ENCODE peak calls at places on chromosomes 3 and 15, in nine cellular contexts. One of them, this sample, is unnamed.

GRCh38 chr3:171476532-171477102 is 16.4 kb upstream of the TNIK start:
- DNase-seq in T-helper 2 cell: no peak
- DNase-seq in HCEC 1CT: no peak
- DNase-seq in GM13977: no peak
- DNase-seq in activated gamma-delta T cell treated with Interleukin-2 at 50 U/mL for 16 hours: no peak
- DNase-seq in activated CD4-positive, alpha-beta T cell treated with anti-CD3 and anti-CD28 coated beads, Interleukin-2, amount 10 ng/mL, durations not matched to agents 7 days and 5 days: no peak
- DNase-seq in C1 segment of cervical spinal cord: no peak
- DNase-seq in hepatocyte: no peak
- DNase-seq in hypothalamus: no peak
- DNase-seq in this sample: no peak

GRCh38 chr3:142716102-142716501 is 7.7 kb upstream of the TRPC1 start:
- DNase-seq in activated CD4-positive, alpha-beta T cell treated with anti-CD3 and anti-CD28 coated beads, Interleukin-2, amount 10 ng/mL, durations not matched to agents 7 days and 5 days: no peak
- DNase-seq in hypothalamus: no peak
- DNase-seq in C1 segment of cervical spinal cord: no peak
- DNase-seq in GM13977: no peak
- DNase-seq in HCEC 1CT: no peak
- DNase-seq in hepatocyte: no peak
- DNase-seq in activated gamma-delta T cell treated with Interleukin-2 at 50 U/mL for 16 hours: no peak
- DNase-seq in T-helper 2 cell: no peak
- DNase-seq in this sample: no peak

GRCh38 chr3:67037615-67038014 is 39.5 kb downstream of the KBTBD8 start:
- DNase-seq in activated CD4-positive, alpha-beta T cell treated with anti-CD3 and anti-CD28 coated beads, Interleukin-2, amount 10 ng/mL, durations not matched to agents 7 days and 5 days: no peak
- DNase-seq in hypothalamus: no peak
- DNase-seq in GM13977: no peak
- DNase-seq in hepatocyte: no peak
- DNase-seq in activated gamma-delta T cell treated with Interleukin-2 at 50 U/mL for 16 hours: no peak
- DNase-seq in T-helper 2 cell: peak
- DNase-seq in C1 segment of cervical spinal cord: no peak
- DNase-seq in HCEC 1CT: peak
- DNase-seq in this sample: no peak

GRCh38 chr15:57861039-57861638 is 154.6 kb downstream of the POLR2M start:
- DNase-seq in HCEC 1CT: peak
- DNase-seq in C1 segment of cervical spinal cord: no peak
- DNase-seq in activated CD4-positive, alpha-beta T cell treated with anti-CD3 and anti-CD28 coated beads, Interleukin-2, amount 10 ng/mL, durations not matched to agents 7 days and 5 days: peak
- DNase-seq in hepatocyte: peak
- DNase-seq in hypothalamus: no peak
- DNase-seq in GM13977: peak
- DNase-seq in T-helper 2 cell: peak
- DNase-seq in activated gamma-delta T cell treated with Interleukin-2 at 50 U/mL for 16 hours: peak
- DNase-seq in this sample: peak

GRCh38 chr3:127706785-127707351 is 34.1 kb downstream of the ABTB1 start:
- DNase-seq in T-helper 2 cell: no peak
- DNase-seq in hypothalamus: no peak
- DNase-seq in GM13977: no peak
- DNase-seq in activated gamma-delta T cell treated with Interleukin-2 at 50 U/mL for 16 hours: no peak
- DNase-seq in activated CD4-positive, alpha-beta T cell treated with anti-CD3 and anti-CD28 coated beads, Interleukin-2, amount 10 ng/mL, durations not matched to agents 7 days and 5 days: no peak
- DNase-seq in hepatocyte: no peak
- DNase-seq in HCEC 1CT: no peak
- DNase-seq in C1 segment of cervical spinal cord: no peak
- DNase-seq in this sample: no peak

GRCh38 chr3:152272771-152273242 is 4.1 kb downstream of the MBNL1 start:
- DNase-seq in activated gamma-delta T cell treated with Interleukin-2 at 50 U/mL for 16 hours: no peak
- DNase-seq in HCEC 1CT: peak
- DNase-seq in GM13977: no peak
- DNase-seq in hepatocyte: no peak
- DNase-seq in hypothalamus: no peak
- DNase-seq in T-helper 2 cell: peak
- DNase-seq in C1 segment of cervical spinal cord: no peak
- DNase-seq in activated CD4-positive, alpha-beta T cell treated with anti-CD3 and anti-CD28 coated beads, Interleukin-2, amount 10 ng/mL, durations not matched to agents 7 days and 5 days: no peak
- DNase-seq in this sample: no peak

GRCh38 chr3:71128951-71129350 is 454.6 kb downstream of the FOXP1 start:
- DNase-seq in GM13977: no peak
- DNase-seq in activated CD4-positive, alpha-beta T cell treated with anti-CD3 and anti-CD28 coated beads, Interleukin-2, amount 10 ng/mL, durations not matched to agents 7 days and 5 days: no peak
- DNase-seq in T-helper 2 cell: no peak
- DNase-seq in C1 segment of cervical spinal cord: no peak
- DNase-seq in HCEC 1CT: no peak
- DNase-seq in activated gamma-delta T cell treated with Interleukin-2 at 50 U/mL for 16 hours: no peak
- DNase-seq in hepatocyte: no peak
- DNase-seq in hypothalamus: no peak
- DNase-seq in this sample: no peak

GRCh38 chr15:38226867-38227266 is 25.8 kb upstream of the SPRED1 start:
- DNase-seq in hypothalamus: peak
- DNase-seq in hepatocyte: peak
- DNase-seq in GM13977: no peak
- DNase-seq in C1 segment of cervical spinal cord: peak
- DNase-seq in activated CD4-positive, alpha-beta T cell treated with anti-CD3 and anti-CD28 coated beads, Interleukin-2, amount 10 ng/mL, durations not matched to agents 7 days and 5 days: no peak
- DNase-seq in T-helper 2 cell: no peak
- DNase-seq in HCEC 1CT: peak
- DNase-seq in activated gamma-delta T cell treated with Interleukin-2 at 50 U/mL for 16 hours: no peak
- DNase-seq in this sample: no peak

GRCh38 chr15:40474581-40474980 is 3.8 kb downstream of the CHST14 start:
- DNase-seq in activated CD4-positive, alpha-beta T cell treated with anti-CD3 and anti-CD28 coated beads, Interleukin-2, amount 10 ng/mL, durations not matched to agents 7 days and 5 days: no peak
- DNase-seq in C1 segment of cervical spinal cord: no peak
- DNase-seq in activated gamma-delta T cell treated with Interleukin-2 at 50 U/mL for 16 hours: no peak
- DNase-seq in HCEC 1CT: no peak
- DNase-seq in hypothalamus: no peak
- DNase-seq in hepatocyte: no peak
- DNase-seq in T-helper 2 cell: no peak
- DNase-seq in GM13977: no peak
- DNase-seq in this sample: no peak

GRCh38 chr3:187679638-187680396 is 9.6 kb upstream of the SST start:
- DNase-seq in HCEC 1CT: peak
- DNase-seq in C1 segment of cervical spinal cord: peak
- DNase-seq in hepatocyte: peak
- DNase-seq in hypothalamus: peak
- DNase-seq in T-helper 2 cell: peak
- DNase-seq in GM13977: peak
- DNase-seq in activated CD4-positive, alpha-beta T cell treated with anti-CD3 and anti-CD28 coated beads, Interleukin-2, amount 10 ng/mL, durations not matched to agents 7 days and 5 days: peak
- DNase-seq in activated gamma-delta T cell treated with Interleukin-2 at 50 U/mL for 16 hours: peak
- DNase-seq in this sample: peak

GRCh38 chr3:82875401-82875800 is 1114.0 kb upstream of the GBE1 start:
- DNase-seq in activated CD4-positive, alpha-beta T cell treated with anti-CD3 and anti-CD28 coated beads, Interleukin-2, amount 10 ng/mL, durations not matched to agents 7 days and 5 days: no peak
- DNase-seq in activated gamma-delta T cell treated with Interleukin-2 at 50 U/mL for 16 hours: no peak
- DNase-seq in HCEC 1CT: no peak
- DNase-seq in T-helper 2 cell: no peak
- DNase-seq in hypothalamus: no peak
- DNase-seq in hepatocyte: no peak
- DNase-seq in C1 segment of cervical spinal cord: no peak
- DNase-seq in GM13977: no peak
- DNase-seq in this sample: no peak

GRCh38 chr15:85730001-85730820 is 64.5 kb downstream of the KLHL25 start:
- DNase-seq in hypothalamus: no peak
- DNase-seq in hepatocyte: peak
- DNase-seq in activated gamma-delta T cell treated with Interleukin-2 at 50 U/mL for 16 hours: peak
- DNase-seq in GM13977: peak
- DNase-seq in C1 segment of cervical spinal cord: no peak
- DNase-seq in HCEC 1CT: peak
- DNase-seq in T-helper 2 cell: peak
- DNase-seq in activated CD4-positive, alpha-beta T cell treated with anti-CD3 and anti-CD28 coated beads, Interleukin-2, amount 10 ng/mL, durations not matched to agents 7 days and 5 days: peak
- DNase-seq in this sample: peak

GRCh38 chr3:12363397-12364195 is 74.7 kb downstream of the PPARG start:
- DNase-seq in GM13977: no peak
- DNase-seq in HCEC 1CT: no peak
- DNase-seq in T-helper 2 cell: no peak
- DNase-seq in activated gamma-delta T cell treated with Interleukin-2 at 50 U/mL for 16 hours: no peak
- DNase-seq in activated CD4-positive, alpha-beta T cell treated with anti-CD3 and anti-CD28 coated beads, Interleukin-2, amount 10 ng/mL, durations not matched to agents 7 days and 5 days: no peak
- DNase-seq in hepatocyte: no peak
- DNase-seq in hypothalamus: no peak
- DNase-seq in C1 segment of cervical spinal cord: no peak
- DNase-seq in this sample: no peak

GRCh38 chr3:128066111-128066510 is 13.9 kb downstream of the SEC61A1 start:
- DNase-seq in C1 segment of cervical spinal cord: no peak
- DNase-seq in HCEC 1CT: no peak
- DNase-seq in hypothalamus: no peak
- DNase-seq in T-helper 2 cell: no peak
- DNase-seq in activated CD4-positive, alpha-beta T cell treated with anti-CD3 and anti-CD28 coated beads, Interleukin-2, amount 10 ng/mL, durations not matched to agents 7 days and 5 days: no peak
- DNase-seq in activated gamma-delta T cell treated with Interleukin-2 at 50 U/mL for 16 hours: no peak
- DNase-seq in GM13977: no peak
- DNase-seq in hepatocyte: no peak
- DNase-seq in this sample: no peak

GRCh38 chr3:65914740-65915366 is 123.9 kb downstream of the MAGI1 start:
- DNase-seq in GM13977: no peak
- DNase-seq in hepatocyte: no peak
- DNase-seq in activated gamma-delta T cell treated with Interleukin-2 at 50 U/mL for 16 hours: no peak
- DNase-seq in T-helper 2 cell: no peak
- DNase-seq in activated CD4-positive, alpha-beta T cell treated with anti-CD3 and anti-CD28 coated beads, Interleukin-2, amount 10 ng/mL, durations not matched to agents 7 days and 5 days: no peak
- DNase-seq in hypothalamus: no peak
- DNase-seq in C1 segment of cervical spinal cord: no peak
- DNase-seq in HCEC 1CT: peak
- DNase-seq in this sample: no peak

GRCh38 chr15:70165811-70166284 is 68.1 kb upstream of the TLE3 start:
- DNase-seq in T-helper 2 cell: no peak
- DNase-seq in HCEC 1CT: no peak
- DNase-seq in hypothalamus: no peak
- DNase-seq in C1 segment of cervical spinal cord: no peak
- DNase-seq in hepatocyte: no peak
- DNase-seq in activated CD4-positive, alpha-beta T cell treated with anti-CD3 and anti-CD28 coated beads, Interleukin-2, amount 10 ng/mL, durations not matched to agents 7 days and 5 days: no peak
- DNase-seq in GM13977: no peak
- DNase-seq in activated gamma-delta T cell treated with Interleukin-2 at 50 U/mL for 16 hours: no peak
- DNase-seq in this sample: no peak

GRCh38 chr3:101303089-101303731 is 17.2 kb downstream of the IMPG2 start:
- DNase-seq in activated gamma-delta T cell treated with Interleukin-2 at 50 U/mL for 16 hours: no peak
- DNase-seq in GM13977: peak
- DNase-seq in hypothalamus: no peak
- DNase-seq in T-helper 2 cell: peak
- DNase-seq in HCEC 1CT: peak
- DNase-seq in C1 segment of cervical spinal cord: no peak
- DNase-seq in hepatocyte: no peak
- DNase-seq in activated CD4-positive, alpha-beta T cell treated with anti-CD3 and anti-CD28 coated beads, Interleukin-2, amount 10 ng/mL, durations not matched to agents 7 days and 5 days: no peak
- DNase-seq in this sample: no peak

GRCh38 chr3:24683511-24684384 is 189.1 kb upstream of the THRB start:
- DNase-seq in hypothalamus: no peak
- DNase-seq in activated CD4-positive, alpha-beta T cell treated with anti-CD3 and anti-CD28 coated beads, Interleukin-2, amount 10 ng/mL, durations not matched to agents 7 days and 5 days: no peak
- DNase-seq in HCEC 1CT: peak
- DNase-seq in activated gamma-delta T cell treated with Interleukin-2 at 50 U/mL for 16 hours: no peak
- DNase-seq in hepatocyte: peak
- DNase-seq in GM13977: peak
- DNase-seq in T-helper 2 cell: peak
- DNase-seq in C1 segment of cervical spinal cord: no peak
- DNase-seq in this sample: peak

GRCh38 chr3:188946837-188947236 is 224.9 kb upstream of the TPRG1 start:
- DNase-seq in activated gamma-delta T cell treated with Interleukin-2 at 50 U/mL for 16 hours: no peak
- DNase-seq in HCEC 1CT: peak
- DNase-seq in C1 segment of cervical spinal cord: peak
- DNase-seq in activated CD4-positive, alpha-beta T cell treated with anti-CD3 and anti-CD28 coated beads, Interleukin-2, amount 10 ng/mL, durations not matched to agents 7 days and 5 days: no peak
- DNase-seq in hypothalamus: no peak
- DNase-seq in T-helper 2 cell: no peak
- DNase-seq in hepatocyte: peak
- DNase-seq in GM13977: no peak
- DNase-seq in this sample: no peak

GRCh38 chr15:40287968-40288367 is 5.1 kb upstream of the ANKRD63 start:
- DNase-seq in activated CD4-positive, alpha-beta T cell treated with anti-CD3 and anti-CD28 coated beads, Interleukin-2, amount 10 ng/mL, durations not matched to agents 7 days and 5 days: no peak
- DNase-seq in activated gamma-delta T cell treated with Interleukin-2 at 50 U/mL for 16 hours: no peak
- DNase-seq in T-helper 2 cell: no peak
- DNase-seq in C1 segment of cervical spinal cord: no peak
- DNase-seq in hepatocyte: no peak
- DNase-seq in GM13977: no peak
- DNase-seq in hypothalamus: no peak
- DNase-seq in HCEC 1CT: no peak
- DNase-seq in this sample: peak

GRCh38 chr3:33883538-33884203 is 85.2 kb downstream of the PDCD6IP start:
- DNase-seq in hepatocyte: peak
- DNase-seq in C1 segment of cervical spinal cord: no peak
- DNase-seq in hypothalamus: no peak
- DNase-seq in HCEC 1CT: peak
- DNase-seq in GM13977: peak
- DNase-seq in activated gamma-delta T cell treated with Interleukin-2 at 50 U/mL for 16 hours: no peak
- DNase-seq in activated CD4-positive, alpha-beta T cell treated with anti-CD3 and anti-CD28 coated beads, Interleukin-2, amount 10 ng/mL, durations not matched to agents 7 days and 5 days: peak
- DNase-seq in T-helper 2 cell: peak
- DNase-seq in this sample: peak

GRCh38 chr15:93771429-93772020 is 459.8 kb upstream of the MCTP2 start:
- DNase-seq in activated gamma-delta T cell treated with Interleukin-2 at 50 U/mL for 16 hours: no peak
- DNase-seq in hypothalamus: no peak
- DNase-seq in hepatocyte: no peak
- DNase-seq in C1 segment of cervical spinal cord: no peak
- DNase-seq in GM13977: no peak
- DNase-seq in HCEC 1CT: no peak
- DNase-seq in T-helper 2 cell: no peak
- DNase-seq in activated CD4-positive, alpha-beta T cell treated with anti-CD3 and anti-CD28 coated beads, Interleukin-2, amount 10 ng/mL, durations not matched to agents 7 days and 5 days: no peak
- DNase-seq in this sample: no peak

GRCh38 chr3:146465713-146466465 is 3.5 kb downstream of the PLSCR2 start:
- DNase-seq in T-helper 2 cell: no peak
- DNase-seq in hypothalamus: no peak
- DNase-seq in HCEC 1CT: no peak
- DNase-seq in activated CD4-positive, alpha-beta T cell treated with anti-CD3 and anti-CD28 coated beads, Interleukin-2, amount 10 ng/mL, durations not matched to agents 7 days and 5 days: no peak
- DNase-seq in GM13977: no peak
- DNase-seq in activated gamma-delta T cell treated with Interleukin-2 at 50 U/mL for 16 hours: no peak
- DNase-seq in C1 segment of cervical spinal cord: no peak
- DNase-seq in hepatocyte: no peak
- DNase-seq in this sample: no peak

GRCh38 chr3:37718647-37719046 is 143.0 kb upstream of the CTDSPL start:
- DNase-seq in hepatocyte: no peak
- DNase-seq in hypothalamus: no peak
- DNase-seq in activated CD4-positive, alpha-beta T cell treated with anti-CD3 and anti-CD28 coated beads, Interleukin-2, amount 10 ng/mL, durations not matched to agents 7 days and 5 days: no peak
- DNase-seq in activated gamma-delta T cell treated with Interleukin-2 at 50 U/mL for 16 hours: no peak
- DNase-seq in T-helper 2 cell: no peak
- DNase-seq in C1 segment of cervical spinal cord: no peak
- DNase-seq in HCEC 1CT: no peak
- DNase-seq in GM13977: no peak
- DNase-seq in this sample: no peak

GRCh38 chr3:57963811-57964346 is 44.3 kb upstream of the FLNB start:
- DNase-seq in C1 segment of cervical spinal cord: no peak
- DNase-seq in HCEC 1CT: no peak
- DNase-seq in hepatocyte: no peak
- DNase-seq in GM13977: no peak
- DNase-seq in activated CD4-positive, alpha-beta T cell treated with anti-CD3 and anti-CD28 coated beads, Interleukin-2, amount 10 ng/mL, durations not matched to agents 7 days and 5 days: no peak
- DNase-seq in activated gamma-delta T cell treated with Interleukin-2 at 50 U/mL for 16 hours: no peak
- DNase-seq in hypothalamus: no peak
- DNase-seq in T-helper 2 cell: no peak
- DNase-seq in this sample: no peak

GRCh38 chr15:52115598-52116427 is 3.2 kb upstream of the BCL2L10 start:
- DNase-seq in C1 segment of cervical spinal cord: no peak
- DNase-seq in hypothalamus: no peak
- DNase-seq in HCEC 1CT: no peak
- DNase-seq in activated gamma-delta T cell treated with Interleukin-2 at 50 U/mL for 16 hours: no peak
- DNase-seq in T-helper 2 cell: no peak
- DNase-seq in hepatocyte: no peak
- DNase-seq in activated CD4-positive, alpha-beta T cell treated with anti-CD3 and anti-CD28 coated beads, Interleukin-2, amount 10 ng/mL, durations not matched to agents 7 days and 5 days: no peak
- DNase-seq in GM13977: no peak
- DNase-seq in this sample: no peak

GRCh38 chr3:146464005-146464595 is 5.3 kb downstream of the PLSCR2 start:
- DNase-seq in GM13977: no peak
- DNase-seq in T-helper 2 cell: no peak
- DNase-seq in activated CD4-positive, alpha-beta T cell treated with anti-CD3 and anti-CD28 coated beads, Interleukin-2, amount 10 ng/mL, durations not matched to agents 7 days and 5 days: no peak
- DNase-seq in activated gamma-delta T cell treated with Interleukin-2 at 50 U/mL for 16 hours: no peak
- DNase-seq in HCEC 1CT: peak
- DNase-seq in hypothalamus: no peak
- DNase-seq in C1 segment of cervical spinal cord: no peak
- DNase-seq in hepatocyte: no peak
- DNase-seq in this sample: no peak

GRCh38 chr3:119322021-119322522 is 27.9 kb downstream of the ARHGAP31 start:
- DNase-seq in C1 segment of cervical spinal cord: no peak
- DNase-seq in activated gamma-delta T cell treated with Interleukin-2 at 50 U/mL for 16 hours: no peak
- DNase-seq in activated CD4-positive, alpha-beta T cell treated with anti-CD3 and anti-CD28 coated beads, Interleukin-2, amount 10 ng/mL, durations not matched to agents 7 days and 5 days: no peak
- DNase-seq in T-helper 2 cell: no peak
- DNase-seq in hepatocyte: no peak
- DNase-seq in HCEC 1CT: peak
- DNase-seq in hypothalamus: no peak
- DNase-seq in GM13977: no peak
- DNase-seq in this sample: no peak

GRCh38 chr15:77024273-77025065 is 29.5 kb downstream of the PSTPIP1 start:
- DNase-seq in T-helper 2 cell: peak
- DNase-seq in activated CD4-positive, alpha-beta T cell treated with anti-CD3 and anti-CD28 coated beads, Interleukin-2, amount 10 ng/mL, durations not matched to agents 7 days and 5 days: peak
- DNase-seq in hepatocyte: peak
- DNase-seq in GM13977: peak
- DNase-seq in activated gamma-delta T cell treated with Interleukin-2 at 50 U/mL for 16 hours: peak
- DNase-seq in hypothalamus: no peak
- DNase-seq in HCEC 1CT: peak
- DNase-seq in C1 segment of cervical spinal cord: peak
- DNase-seq in this sample: peak

GRCh38 chr15:46413799-46414198 is 779.0 kb downstream of the SQOR start:
- DNase-seq in hypothalamus: no peak
- DNase-seq in C1 segment of cervical spinal cord: no peak
- DNase-seq in T-helper 2 cell: no peak
- DNase-seq in activated CD4-positive, alpha-beta T cell treated with anti-CD3 and anti-CD28 coated beads, Interleukin-2, amount 10 ng/mL, durations not matched to agents 7 days and 5 days: no peak
- DNase-seq in HCEC 1CT: no peak
- DNase-seq in hepatocyte: no peak
- DNase-seq in activated gamma-delta T cell treated with Interleukin-2 at 50 U/mL for 16 hours: no peak
- DNase-seq in GM13977: no peak
- DNase-seq in this sample: no peak

GRCh38 chr15:63043391-63044076 is 987 bp downstream of the TPM1 start:
- DNase-seq in T-helper 2 cell: peak
- DNase-seq in activated CD4-positive, alpha-beta T cell treated with anti-CD3 and anti-CD28 coated beads, Interleukin-2, amount 10 ng/mL, durations not matched to agents 7 days and 5 days: no peak
- DNase-seq in hypothalamus: no peak
- DNase-seq in activated gamma-delta T cell treated with Interleukin-2 at 50 U/mL for 16 hours: no peak
- DNase-seq in hepatocyte: peak
- DNase-seq in C1 segment of cervical spinal cord: no peak
- DNase-seq in GM13977: peak
- DNase-seq in HCEC 1CT: no peak
- DNase-seq in this sample: peak